ENCODE peak calls at places on chromosomes 3 and 15, in six cellular contexts. O is MM.1S, N is GM23248, T is HCT116, V is GM23338, B is hepatocyte. I is an unnamed sample.

GRCh38 chr3:23845361-23845760 is 39.6 kb downstream of the UBE2E1 start:
- DNase-seq in O (no peak), B (no peak), N (no peak), T (no peak), V (no peak), I (no peak)

GRCh38 chr15:50210462-50211264 is 28.7 kb downstream of the SLC27A2 start:
- DNase-seq in T (no peak), N (no peak), V (no peak), O (no peak), B (peak), I (no peak)

GRCh38 chr3:37058117-37058516 is 64.8 kb downstream of the MLH1 start:
- DNase-seq in N (no peak), O (no peak), T (no peak), B (no peak), V (no peak), I (no peak)

GRCh38 chr3:67642734-67643133 is 11.7 kb downstream of the SUCLG2 start:
- DNase-seq in V (no peak), B (no peak), N (no peak), T (no peak), O (no peak), I (no peak)

GRCh38 chr15:62071711-62072308 is 5.0 kb downstream of the C2CD4A start:
- DNase-seq in T (no peak), O (peak), V (peak), B (peak), N (peak), I (peak)

GRCh38 chr3:20099020-20099539 is 58.8 kb downstream of the KAT2B start:
- DNase-seq in T (no peak), B (no peak), V (no peak), O (no peak), N (no peak), I (no peak)

GRCh38 chr3:188974856-188975611 is 196.7 kb upstream of the TPRG1 start:
- DNase-seq in T (no peak), O (no peak), V (no peak), B (no peak), N (peak), I (no peak)

GRCh38 chr3:128343287-128344045 is 123.2 kb downstream of the DNAJB8 start:
- DNase-seq in V (no peak), T (no peak), N (peak), O (no peak), B (peak), I (no peak)

GRCh38 chr3:175404026-175404425 is 544.9 kb downstream of the NAALADL2 start:
- DNase-seq in V (no peak), T (no peak), N (peak), B (no peak), O (no peak), I (no peak)

DNA sequence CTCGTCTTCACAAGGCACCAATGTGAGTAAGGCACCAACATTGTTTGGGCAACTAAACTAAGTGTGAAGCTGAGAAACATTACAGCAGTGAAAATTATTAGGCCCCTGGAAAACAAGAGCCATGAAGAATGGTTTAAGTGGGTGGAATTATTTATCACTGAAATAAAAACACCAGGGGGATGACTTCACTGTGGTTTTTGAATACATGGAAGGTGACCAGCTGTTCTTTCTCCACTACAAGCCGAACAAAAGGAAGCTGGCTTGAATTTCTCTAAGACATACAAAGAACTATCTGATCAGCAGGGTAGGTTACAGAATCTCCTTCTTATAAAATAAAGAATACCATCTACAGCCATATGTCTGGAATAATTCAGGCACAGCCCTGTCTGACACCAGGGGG is 31.0 kb downstream of the SPATA12 start:
- DNase-seq in N (peak), B (no peak), V (no peak), T (no peak), O (no peak), I (no peak)
- TF ChIP-seq EZH2phosphoT487 in N (no peak), B (no peak), V (no peak), T (no peak), O (no peak), I (no peak)

GRCh38 chr3:184336484-184337230 is 743 bp upstream of the FAM131A start:
- DNase-seq in O (no peak), B (peak), V (peak), N (peak), T (no peak), I (peak)
- TF ChIP-seq EZH2phosphoT487 in O (no peak), B (no peak), V (no peak), N (no peak), T (no peak), I (no peak)

DNA sequence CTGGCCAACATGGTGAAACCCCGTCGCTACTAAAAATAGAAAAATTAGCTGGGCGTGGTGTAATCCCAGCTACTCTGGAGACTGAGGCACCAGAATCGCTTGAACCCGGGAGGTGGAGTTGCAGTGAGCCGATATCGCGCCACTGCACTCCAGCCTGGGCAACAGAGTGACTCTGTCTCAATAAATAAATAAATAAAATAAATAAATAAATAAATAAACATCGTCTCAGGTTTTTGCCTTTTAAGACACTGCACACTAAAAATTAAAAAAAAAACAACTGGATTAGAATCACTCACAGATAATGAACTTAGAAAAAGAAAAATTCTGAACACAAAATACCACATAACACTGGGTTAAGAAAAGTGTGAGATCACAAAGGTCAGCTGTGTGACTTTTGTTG is 2.4 kb downstream of the ZBTB11 start:
- DNase-seq in N (no peak), O (no peak), T (no peak), V (no peak), B (no peak), I (no peak)
- TF ChIP-seq EZH2phosphoT487 in N (no peak), O (no peak), T (no peak), V (no peak), B (no peak), I (no peak)

GRCh38 chr15:90101130-90101968 is 919 bp downstream of the IDH2 start:
- DNase-seq in B (peak), T (no peak), O (peak), V (peak), N (peak), I (peak)

GRCh38 chr15:90105521-90105920 is 3.3 kb upstream of the IDH2 start:
- DNase-seq in N (no peak), V (no peak), T (no peak), B (no peak), O (no peak), I (no peak)

GRCh38 chr15:90101969-90102890 is at the start of gene IDH2:
- DNase-seq in N (peak), O (peak), T (peak), V (peak), B (peak), I (peak)

GRCh38 chr15:90104551-90104950 is 2.3 kb upstream of the IDH2 start:
- DNase-seq in V (no peak), T (no peak), N (no peak), O (no peak), B (no peak), I (no peak)

DNA sequence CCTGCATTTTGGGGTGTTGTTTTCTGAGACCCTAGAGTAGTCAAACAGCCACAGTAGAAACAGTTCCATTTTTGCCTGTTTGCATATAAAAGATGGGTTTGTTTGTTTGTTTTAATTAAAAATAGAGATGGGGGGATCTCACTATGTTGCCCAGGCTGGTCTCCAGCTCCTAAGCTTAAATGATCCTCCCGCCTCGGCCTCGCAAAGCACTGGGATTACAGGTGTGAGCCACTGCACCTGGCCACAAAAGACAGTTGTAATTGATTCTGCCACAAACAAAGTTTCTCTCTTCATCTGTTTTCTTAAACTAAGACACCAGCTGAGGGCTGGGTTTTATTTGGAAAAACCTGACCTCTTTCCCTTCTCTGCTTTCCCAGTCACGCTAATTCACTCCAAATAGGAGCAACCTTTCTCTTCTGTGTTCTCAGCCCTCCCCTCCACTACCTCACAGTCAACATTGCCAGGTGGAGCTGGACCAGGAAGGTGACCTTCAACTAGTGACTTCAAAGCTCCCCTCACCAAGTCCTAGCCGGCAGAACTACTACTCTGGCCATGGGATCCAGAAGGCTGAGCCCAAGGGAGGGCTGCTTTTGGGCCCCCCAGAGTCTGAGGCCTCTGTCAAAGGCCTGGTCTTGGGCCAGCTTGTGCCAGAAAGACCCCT is 1.5 kb upstream of the IDH2 start:
- DNase-seq in B (peak), T (no peak), N (no peak), O (no peak), V (no peak), I (no peak)
- TF ChIP-seq EZH2phosphoT487 in B (no peak), T (no peak), N (no peak), O (no peak), V (no peak), I (no peak)

GRCh38 chr3:158539414-158540014 is 31.5 kb upstream of the MLF1 start:
- DNase-seq in T (peak), B (peak), O (peak), V (peak), N (peak), I (peak)
- TF ChIP-seq EZH2phosphoT487 in T (no peak), B (no peak), O (no peak), V (no peak), N (no peak), I (no peak)

DNA sequence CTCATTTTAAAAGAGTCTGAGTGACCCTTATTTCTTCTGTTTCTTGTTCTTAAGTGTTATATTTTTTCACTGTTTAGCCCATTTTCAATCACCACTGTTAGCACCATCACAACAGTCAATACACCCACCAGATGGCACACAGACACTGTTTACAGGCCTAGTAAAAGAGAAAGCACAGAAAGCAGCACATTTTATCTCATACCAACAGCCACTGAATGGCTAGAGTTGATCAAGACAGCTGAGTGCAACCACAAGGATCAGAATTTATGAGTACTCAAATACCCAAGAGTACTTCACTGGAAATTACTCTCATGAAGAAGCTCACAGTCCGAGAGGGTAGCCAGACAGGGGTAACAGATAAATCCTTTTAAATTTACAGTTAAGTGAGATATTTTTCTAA is 127.0 kb downstream of the TFDP2 start:
- DNase-seq in V (peak), O (peak), T (no peak), B (peak), N (peak), I (peak)
- TF ChIP-seq EZH2phosphoT487 in V (no peak), O (no peak), T (no peak), B (no peak), N (no peak), I (no peak)

GRCh38 chr15:65379986-65380385 is 2.2 kb upstream of the IGDCC3 start:
- DNase-seq in O (no peak), T (no peak), B (no peak), N (no peak), V (no peak), I (no peak)

GRCh38 chr15:65377105-65377975 is 462 bp downstream of the IGDCC3 start:
- DNase-seq in N (peak), O (no peak), V (peak), T (no peak), B (peak), I (no peak)

GRCh38 chr15:65375871-65376552 is 1.8 kb downstream of the IGDCC3 start:
- DNase-seq in V (no peak), N (no peak), B (no peak), T (no peak), O (no peak), I (no peak)

GRCh38 chr15:65376767-65377104 is 1.1 kb downstream of the IGDCC3 start:
- DNase-seq in V (peak), T (no peak), N (peak), B (peak), O (no peak), I (no peak)

GRCh38 chr15:65377976-65378366 is at the start of gene IGDCC3:
- DNase-seq in V (peak), B (peak), N (peak), O (no peak), T (no peak), I (no peak)
- TF ChIP-seq EZH2phosphoT487 in V (no peak), B (no peak), N (no peak), O (no peak), T (no peak), I (no peak)

I was measured in OCI-LY7.